ENCODE peak calls at places on chromosome 13, in six cellular contexts. X, H, I, Q, T and M are unnamed samples.
A peak's percentile ranks its signal among the peaks of the same experiment; 100 is the strongest.

GRCh38 chr13:47917022-47917574 is 84.0 kb downstream of the SUCLA2 start:
- DNase-seq in X (no peak), H (no peak), I (no peak), Q (no peak), T (no peak), M (no peak)

GRCh38 chr13:64347662-64348061 is 2882.5 kb downstream of the PCDH9 start:
- DNase-seq in X (no peak), H (peak; percentile 24), I (no peak), Q (no peak), T (no peak), M (no peak)

GRCh38 chr13:66994498-66995365 is 235.4 kb downstream of the PCDH9 start:
- DNase-seq in X (no peak), H (no peak), I (no peak), Q (no peak), T (no peak), M (peak; percentile 61)

GRCh38 chr13:94987869-94988268 is 275.5 kb upstream of the SOX21 start:
- DNase-seq in X (no peak), H (no peak), I (no peak), Q (no peak), T (no peak), M (no peak)

GRCh38 chr13:19860884-19861655 is 2.4 kb downstream of the ZMYM5 start:
- DNase-seq in X (no peak), H (no peak), I (no peak), Q (no peak), T (no peak), M (no peak)

GRCh38 chr13:99311137-99311536 is 3.9 kb upstream of the GPR183 start:
- DNase-seq in X (no peak), H (no peak), I (no peak), Q (peak; percentile 23), T (no peak), M (no peak)

GRCh38 chr13:75312884-75313520 is 169.0 kb downstream of the TBC1D4 start:
- DNase-seq in X (no peak), H (no peak), I (peak; percentile 30), Q (no peak), T (no peak), M (no peak)

GRCh38 chr13:31982540-31982939 is 49.0 kb upstream of the FRY start:
- DNase-seq in X (no peak), H (peak; percentile 98), I (no peak), Q (no peak), T (no peak), M (peak; percentile 17)

GRCh38 chr13:69109891-69110525 is 997.6 kb upstream of the ATXN8OS start:
- DNase-seq in X (no peak), H (no peak), I (no peak), Q (no peak), T (no peak), M (no peak)

GRCh38 chr13:100646030-100646673 is 28.4 kb downstream of the TMTC4 start:
- DNase-seq in X (peak; percentile 80), H (peak; percentile 12), I (no peak), Q (peak; percentile 74), T (no peak), M (peak; percentile 78)

GRCh38 chr13:26977541-26977940 is 194.1 kb downstream of the USP12 start:
- DNase-seq in X (no peak), H (no peak), I (no peak), Q (no peak), T (no peak), M (no peak)

GRCh38 chr13:111846396-111847174 is 220.4 kb upstream of the SOX1 start:
- DNase-seq in X (no peak), H (no peak), I (no peak), Q (no peak), T (no peak), M (peak; percentile 81)

GRCh38 chr13:51960766-51961165 is 50.5 kb downstream of the ATP7B start:
- DNase-seq in X (no peak), H (no peak), I (no peak), Q (no peak), T (no peak), M (no peak)

GRCh38 chr13:72163671-72164070 is 296.7 kb upstream of the DACH1 start:
- DNase-seq in X (no peak), H (no peak), I (no peak), Q (no peak), T (no peak), M (no peak)

GRCh38 chr13:51729853-51730553 is 74.0 kb downstream of the DHRS12 start:
- DNase-seq in X (no peak), H (peak; percentile 84), I (peak; percentile 22), Q (no peak), T (no peak), M (no peak)

GRCh38 chr13:90618133-90618532 is 729.4 kb upstream of the MIR17HG start:
- DNase-seq in X (no peak), H (no peak), I (no peak), Q (no peak), T (no peak), M (no peak)

GRCh38 chr13:91381371-91381770 is 17.1 kb upstream of the GPC5 start:
- DNase-seq in X (peak; percentile 53), H (peak; percentile 8), I (no peak), Q (no peak), T (no peak), M (no peak)

GRCh38 chr13:50124536-50125305 is 109.5 kb downstream of the KCNRG start:
- DNase-seq in X (no peak), H (no peak), I (no peak), Q (peak; percentile 92), T (peak; percentile 98), M (peak; percentile 79)

GRCh38 chr13:98033277-98034247 is 80.1 kb downstream of the IPO5 start:
- DNase-seq in X (peak; percentile 11), H (no peak), I (no peak), Q (no peak), T (no peak), M (peak; percentile 30)

GRCh38 chr13:35499131-35500051 is 22.9 kb upstream of the MAB21L1 start:
- DNase-seq in X (peak; percentile 14), H (no peak), I (no peak), Q (no peak), T (no peak), M (peak; percentile 96)

GRCh38 chr13:80665792-80666333 is 324.9 kb upstream of the SPRY2 start:
- DNase-seq in X (no peak), H (no peak), I (no peak), Q (no peak), T (no peak), M (no peak)